ENCODE peak calls at places on chromosomes 11 and 22, in six cellular contexts. S is tibial nerve, L is glutamatergic neuron, Y is fibroblast of the conjunctiva, T is T-helper 1 cell, A is fibroblast of lung. Q is an unnamed sample.

GRCh38 chr22:39545310-39546063 is 12.9 kb upstream of the RPS19BP1 start:
- DNase-seq in Y (no peak), T (peak), L (no peak), S (no peak), A (peak), Q (no peak)

GRCh38 chr11:23540101-23540561 is 679.9 kb upstream of the CCDC179 start:
- DNase-seq in A (peak), Y (peak), L (no peak), S (no peak), T (no peak), Q (peak)

GRCh38 chr22:50399751-50400331 is 56.7 kb downstream of the PPP6R2 start:
- DNase-seq in T (no peak), A (no peak), S (no peak), L (peak), Y (no peak), Q (peak)

GRCh38 chr11:128872594-128872993 is 5.5 kb upstream of the KCNJ1 start:
- DNase-seq in Y (no peak), S (no peak), A (no peak), T (no peak), L (no peak), Q (no peak)

GRCh38 chr11:96203567-96204365 is 139.2 kb downstream of the MAML2 start:
- DNase-seq in L (no peak), S (no peak), A (no peak), T (no peak), Y (no peak), Q (no peak)

GRCh38 chr11:94767292-94767690 is 865 bp upstream of the AMOTL1 start:
- DNase-seq in A (no peak), L (no peak), S (no peak), T (no peak), Y (no peak), Q (no peak)

GRCh38 chr11:6655020-6655789 is 404 bp downstream of the DCHS1 start:
- DNase-seq in S (no peak), T (no peak), A (no peak), Y (no peak), L (peak), Q (no peak)

GRCh38 chr22:32050678-32051515 is 7.8 kb downstream of the SLC5A1 start:
- DNase-seq in A (peak), Y (peak), T (peak), L (no peak), S (no peak), Q (no peak)

GRCh38 chr11:1920128-1920908 is 815 bp downstream of the TNNT3 start:
- DNase-seq in A (no peak), T (no peak), Y (no peak), S (no peak), L (no peak), Q (no peak)

Q was measured in GDM1.